ENCODE peak calls at places on chromosomes 13 and 19, in nine cellular contexts. P is HFFc6; F is SJSA1; X is lower leg skin; V is mesothelial cell of epicardium; M is T-helper 2 cell; I is stimulated activated CD8-positive, alpha-beta memory T cell treated with anti-CD3 and anti-CD28 coated beads, Interleukin-7, amount 100 ng/mL, for 24 hours; Q is AG08396; W is NCI-H774. D is an unnamed sample.

GRCh38 chr19:1826557-1827521 is 14.8 kb upstream of the ATP8B3 start:
- DNase-seq in P (no peak), F (no peak), X (no peak), V (no peak), M (no peak), I (no peak), Q (no peak), W (no peak), D (no peak)

GRCh38 chr19:45151821-45152503 is 8.8 kb downstream of the NKPD1 start:
- DNase-seq in P (no peak), F (no peak), X (no peak), V (no peak), M (no peak), I (no peak), Q (peak; percentile 15), W (no peak), D (no peak)

GRCh38 chr19:41377977-41378707 is 1.8 kb downstream of the TMEM91 start:
- DNase-seq in P (no peak), F (no peak), X (no peak), V (no peak), M (no peak), I (no peak), Q (no peak), W (no peak), D (no peak)

GRCh38 chr13:111046590-111047141 is 68.4 kb upstream of the ARHGEF7 start:
- DNase-seq in P (peak; percentile 60), F (peak; percentile 58), X (no peak), V (no peak), M (no peak), I (no peak), Q (no peak), W (no peak), D (peak; percentile 23)

GRCh38 chr19:18290250-18291018 is 9.0 kb upstream of the JUND start:
- DNase-seq in P (no peak), F (no peak), X (no peak), V (no peak), M (peak; percentile 56), I (peak; percentile 81), Q (no peak), W (no peak), D (no peak)

GRCh38 chr13:41547253-41548000 is 90.1 kb downstream of the RGCC start:
- DNase-seq in P (no peak), F (no peak), X (peak; percentile 68), V (no peak), M (no peak), I (no peak), Q (peak; percentile 57), W (no peak), D (no peak)

GRCh38 chr19:7751157-7751783 is 3.9 kb upstream of the CD209 start:
- DNase-seq in P (no peak), F (no peak), X (no peak), V (no peak), M (no peak), I (no peak), Q (no peak), W (no peak), D (no peak)

GRCh38 chr19:42284066-42284501 is 15.0 kb downstream of the CIC start:
- DNase-seq in P (peak; percentile 59), F (peak; percentile 25), X (peak; percentile 63), V (peak; percentile 73), M (peak; percentile 81), I (no peak), Q (peak; percentile 97), W (peak; percentile 84), D (peak; percentile 83)

GRCh38 chr19:18529782-18530181 is 7.9 kb upstream of the ELL start:
- DNase-seq in P (no peak), F (no peak), X (no peak), V (no peak), M (no peak), I (no peak), Q (no peak), W (no peak), D (no peak)

GRCh38 chr13:107721436-107721835 is 493.9 kb downstream of the LIG4 start:
- DNase-seq in P (no peak), F (no peak), X (no peak), V (no peak), M (no peak), I (no peak), Q (no peak), W (no peak), D (no peak)

GRCh38 chr13:32060319-32060924 is 28.8 kb downstream of the FRY start:
- DNase-seq in P (no peak), F (no peak), X (no peak), V (no peak), M (no peak), I (no peak), Q (no peak), W (no peak), D (no peak)